ENCODE peak calls at places on chromosomes 7 and 10, in ten cellular contexts. A is WERI-Rb-1; K is heart left ventricle; H is psoas muscle; N is prostate gland; Z is fibroblast of lung; X is cardiac muscle cell; W is CD8-positive, alpha-beta T cell; F is esophagus squamous epithelium; S is left ventricle myocardium inferior. C is an unnamed sample.

GRCh38 chr7:88927-89921 is 103.1 kb upstream of the FAM20C start:
- DNase-seq in A (no peak), K (peak), H (peak), N (no peak), Z (peak), X (peak), W (no peak), F (no peak), S (peak), C (peak)

GRCh38 chr10:102970941-102971340 is 52.8 kb downstream of the CNNM2 start:
- DNase-seq in A (no peak), K (no peak), H (no peak), N (no peak), Z (no peak), X (no peak), W (no peak), F (no peak), S (no peak), C (no peak)

GRCh38 chr7:92614586-92615237 is 24.5 kb upstream of the FAM133B start:
- DNase-seq in A (peak), K (peak), H (no peak), N (no peak), Z (peak), X (peak), W (no peak), F (no peak), S (peak), C (peak)

GRCh38 chr7:12436896-12437535 is 33.4 kb upstream of the VWDE start:
- DNase-seq in A (peak), K (no peak), H (no peak), N (no peak), Z (peak), X (peak), W (no peak), F (no peak), S (no peak), C (no peak)

GRCh38 chr10:78047314-78047891 is 13.7 kb downstream of the RPS24 start:
- DNase-seq in A (peak), K (peak), H (peak), N (peak), Z (peak), X (peak), W (peak), F (peak), S (peak), C (peak)

GRCh38 chr10:44253769-44254462 is 131.0 kb downstream of the CXCL12 start:
- DNase-seq in A (no peak), K (peak), H (peak), N (peak), Z (peak), X (peak), W (no peak), F (no peak), S (peak), C (peak)

GRCh38 chr10:17181751-17182150 is 19.7 kb downstream of the TRDMT1 start:
- DNase-seq in A (no peak), K (no peak), H (no peak), N (no peak), Z (no peak), X (peak), W (no peak), F (no peak), S (no peak), C (no peak)

GRCh38 chr10:32790483-32790882 is 167.5 kb downstream of the ITGB1 start:
- DNase-seq in A (no peak), K (no peak), H (no peak), N (no peak), Z (peak), X (peak), W (no peak), F (no peak), S (no peak), C (peak)

GRCh38 chr10:124629410-124629809 is 114.8 kb downstream of the FAM53B start:
- DNase-seq in A (no peak), K (no peak), H (no peak), N (no peak), Z (no peak), X (no peak), W (no peak), F (no peak), S (no peak), C (peak)

GRCh38 chr10:80444646-80445319 is 9.3 kb upstream of the TSPAN14 start:
- DNase-seq in A (peak), K (peak), H (peak), N (peak), Z (peak), X (peak), W (peak), F (no peak), S (peak), C (peak)

DNA sequence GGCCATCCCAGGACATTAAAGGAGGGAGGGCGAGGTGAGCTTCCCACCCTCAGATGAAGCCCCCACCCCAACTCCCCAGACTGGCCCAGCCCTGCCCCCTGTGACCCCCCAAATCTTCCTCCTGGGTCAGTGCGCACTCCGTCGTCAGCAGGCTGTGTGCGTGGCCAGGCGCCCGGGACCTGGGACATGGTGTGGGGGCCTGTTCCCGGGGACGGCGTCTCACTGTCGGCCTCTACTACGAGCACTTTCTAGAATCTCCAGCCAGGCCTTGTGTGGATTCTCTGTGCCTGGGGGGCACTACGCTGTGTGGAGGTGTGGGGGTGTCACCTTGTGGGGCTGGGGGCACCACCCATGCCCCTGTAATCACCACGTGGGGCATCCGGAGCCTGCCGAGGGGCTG is 9.8 kb downstream of the PWWP2B start:
- DNase-seq in A (no peak), K (no peak), H (no peak), N (no peak), Z (no peak), X (no peak), W (no peak), F (no peak), S (no peak), C (no peak)
- TF ChIP-seq CTCF in A (no peak), K (no peak), H (no peak), N (no peak), Z (no peak), X (no peak), W (no peak), F (no peak), S (no peak), C (no peak)

GRCh38 chr7:33814958-33815735 is 90.2 kb upstream of the BMPER start:
- DNase-seq in A (peak), K (no peak), H (no peak), N (no peak), Z (no peak), X (no peak), W (no peak), F (no peak), S (no peak), C (no peak)
- H3K4me3 ChIP-seq in A (no peak), K (no peak), H (peak), N (no peak), Z (peak), X (no peak), W (no peak), F (no peak), S (peak), C (no peak)

GRCh38 chr7:16609842-16610450 is 35.6 kb downstream of the ANKMY2 start:
- DNase-seq in A (no peak), K (no peak), H (no peak), N (no peak), Z (no peak), X (no peak), W (no peak), F (no peak), S (no peak), C (no peak)

GRCh38 chr7:16599860-16600259 is 45.7 kb downstream of the ANKMY2 start:
- DNase-seq in A (no peak), K (no peak), H (no peak), N (no peak), Z (no peak), X (no peak), W (no peak), F (no peak), S (no peak), C (no peak)

GRCh38 chr7:16606704-16607103 is 38.9 kb downstream of the ANKMY2 start:
- DNase-seq in A (no peak), K (no peak), H (no peak), N (no peak), Z (no peak), X (no peak), W (no peak), F (no peak), S (no peak), C (no peak)

GRCh38 chr7:16603633-16604032 is 41.9 kb downstream of the ANKMY2 start:
- DNase-seq in A (no peak), K (no peak), H (no peak), N (no peak), Z (no peak), X (no peak), W (no peak), F (no peak), S (no peak), C (no peak)

GRCh38 chr7:16604054-16604453 is 41.5 kb downstream of the ANKMY2 start:
- DNase-seq in A (no peak), K (no peak), H (no peak), N (no peak), Z (peak), X (peak), W (no peak), F (no peak), S (no peak), C (peak)
- TF ChIP-seq CTCF in A (no peak), K (peak), H (peak), N (no peak), Z (peak), X (no peak), W (peak), F (peak), S (peak), C (peak)

GRCh38 chr10:14605231-14605925 is 169.3 kb downstream of the FAM107B start:
- DNase-seq in A (no peak), K (no peak), H (no peak), N (no peak), Z (peak), X (peak), W (no peak), F (no peak), S (no peak), C (peak)
- H3K4me3 ChIP-seq in A (no peak), K (no peak), H (peak), N (no peak), Z (peak), X (no peak), W (no peak), F (peak), S (peak), C (peak)

GRCh38 chr7:155639958-155640520 is 4.4 kb upstream of the RBM33 start:
- DNase-seq in A (no peak), K (no peak), H (no peak), N (no peak), Z (no peak), X (no peak), W (no peak), F (no peak), S (no peak), C (no peak)
- TF ChIP-seq CTCF in A (no peak), K (no peak), H (no peak), N (no peak), Z (no peak), X (no peak), W (no peak), F (no peak), S (no peak), C (no peak)

GRCh38 chr7:135991906-135992305 is 14.7 kb upstream of the MTPN start:
- DNase-seq in A (no peak), K (no peak), H (no peak), N (no peak), Z (no peak), X (no peak), W (no peak), F (no peak), S (no peak), C (no peak)

GRCh38 chr7:135993950-135994349 is 16.8 kb upstream of the MTPN start:
- DNase-seq in A (no peak), K (no peak), H (no peak), N (no peak), Z (no peak), X (no peak), W (no peak), F (no peak), S (no peak), C (no peak)

GRCh38 chr7:135991322-135991721 is 14.2 kb upstream of the MTPN start:
- DNase-seq in A (no peak), K (no peak), H (no peak), N (no peak), Z (no peak), X (no peak), W (no peak), F (no peak), S (no peak), C (no peak)

GRCh38 chr7:135994466-135995205 is 17.5 kb upstream of the MTPN start:
- DNase-seq in A (no peak), K (no peak), H (no peak), N (no peak), Z (no peak), X (peak), W (no peak), F (no peak), S (no peak), C (peak)

GRCh38 chr7:135990258-135990657 is 13.1 kb upstream of the MTPN start:
- DNase-seq in A (no peak), K (no peak), H (no peak), N (no peak), Z (no peak), X (no peak), W (no peak), F (no peak), S (no peak), C (no peak)
- H3K4me3 ChIP-seq in A (no peak), K (no peak), H (no peak), N (no peak), Z (no peak), X (no peak), W (no peak), F (no peak), S (no peak), C (no peak)